ENCODE peak calls at places on chromosome 16, in nine cellular contexts. One of them, this sample, is unnamed.

GRCh38 chr16:83441523-83441922 is 366.3 kb upstream of the HSBP1 start:
- DNase-seq in omental fat pad: no peak
- DNase-seq in ovary: no peak
- DNase-seq in endothelial cell: no peak
- DNase-seq in PC-3: no peak
- DNase-seq in GM10248: no peak
- DNase-seq in mammary epithelial cell: peak; percentile 36
- DNase-seq in cardiac muscle cell: no peak
- DNase-seq in heart right ventricle: no peak
- DNase-seq in this sample: no peak

GRCh38 chr16:65032397-65032796 is 89.5 kb downstream of the CDH11 start:
- DNase-seq in omental fat pad: no peak
- DNase-seq in endothelial cell: no peak
- DNase-seq in ovary: no peak
- DNase-seq in PC-3: no peak
- DNase-seq in mammary epithelial cell: no peak
- DNase-seq in cardiac muscle cell: no peak
- DNase-seq in GM10248: no peak
- DNase-seq in heart right ventricle: no peak
- DNase-seq in this sample: no peak

GRCh38 chr16:81005644-81006471 is 827 bp downstream of the CMC2 start:
- DNase-seq in endothelial cell: no peak
- DNase-seq in omental fat pad: no peak
- DNase-seq in cardiac muscle cell: no peak
- DNase-seq in ovary: no peak
- DNase-seq in PC-3: peak; percentile 41
- DNase-seq in heart right ventricle: peak; percentile 80
- DNase-seq in GM10248: no peak
- DNase-seq in mammary epithelial cell: peak; percentile 15
- DNase-seq in this sample: no peak

GRCh38 chr16:83345846-83346245 is 461.9 kb upstream of the HSBP1 start:
- DNase-seq in GM10248: no peak
- DNase-seq in endothelial cell: no peak
- DNase-seq in mammary epithelial cell: no peak
- DNase-seq in ovary: no peak
- DNase-seq in heart right ventricle: no peak
- DNase-seq in cardiac muscle cell: no peak
- DNase-seq in omental fat pad: no peak
- DNase-seq in PC-3: no peak
- DNase-seq in this sample: no peak

GRCh38 chr16:64996641-64997040 is 125.2 kb downstream of the CDH11 start:
- DNase-seq in GM10248: no peak
- DNase-seq in ovary: no peak
- DNase-seq in endothelial cell: no peak
- DNase-seq in cardiac muscle cell: no peak
- DNase-seq in mammary epithelial cell: no peak
- DNase-seq in omental fat pad: no peak
- DNase-seq in heart right ventricle: no peak
- DNase-seq in PC-3: no peak
- DNase-seq in this sample: no peak

GRCh38 chr16:15643453-15644305 is 725 bp upstream of the MARF1 start:
- DNase-seq in ovary: no peak
- DNase-seq in PC-3: peak; percentile 53
- DNase-seq in endothelial cell: no peak
- DNase-seq in omental fat pad: no peak
- DNase-seq in mammary epithelial cell: no peak
- DNase-seq in heart right ventricle: peak; percentile 40
- DNase-seq in GM10248: no peak
- DNase-seq in cardiac muscle cell: peak; percentile 69
- DNase-seq in this sample: peak; percentile 48

GRCh38 chr16:54846761-54847160 is 83.9 kb upstream of the IRX5 start:
- DNase-seq in GM10248: no peak
- DNase-seq in endothelial cell: no peak
- DNase-seq in ovary: no peak
- DNase-seq in heart right ventricle: no peak
- DNase-seq in PC-3: peak; percentile 26
- DNase-seq in cardiac muscle cell: peak; percentile 35
- DNase-seq in omental fat pad: no peak
- DNase-seq in mammary epithelial cell: peak; percentile 91
- DNase-seq in this sample: peak; percentile 1

GRCh38 chr16:8915722-8916321 is 33.7 kb downstream of the LITAFD start:
- DNase-seq in GM10248: no peak
- DNase-seq in PC-3: no peak
- DNase-seq in mammary epithelial cell: no peak
- DNase-seq in omental fat pad: no peak
- DNase-seq in heart right ventricle: no peak
- DNase-seq in endothelial cell: no peak
- DNase-seq in ovary: no peak
- DNase-seq in cardiac muscle cell: no peak
- DNase-seq in this sample: no peak

GRCh38 chr16:62620259-62620658 is 584.0 kb upstream of the CDH8 start:
- DNase-seq in mammary epithelial cell: no peak
- DNase-seq in ovary: no peak
- DNase-seq in omental fat pad: no peak
- DNase-seq in cardiac muscle cell: no peak
- DNase-seq in endothelial cell: no peak
- DNase-seq in PC-3: no peak
- DNase-seq in GM10248: no peak
- DNase-seq in heart right ventricle: no peak
- DNase-seq in this sample: no peak

GRCh38 chr16:49643429-49644142 is 212.3 kb downstream of the ZNF423 start:
- DNase-seq in cardiac muscle cell: no peak
- DNase-seq in heart right ventricle: no peak
- DNase-seq in PC-3: no peak
- DNase-seq in endothelial cell: no peak
- DNase-seq in omental fat pad: no peak
- DNase-seq in ovary: no peak
- DNase-seq in GM10248: no peak
- DNase-seq in mammary epithelial cell: no peak
- DNase-seq in this sample: no peak

GRCh38 chr16:57297856-57298255 is 13.4 kb upstream of the PLLP start:
- DNase-seq in ovary: no peak
- DNase-seq in mammary epithelial cell: no peak
- DNase-seq in PC-3: no peak
- DNase-seq in heart right ventricle: no peak
- DNase-seq in endothelial cell: no peak
- DNase-seq in GM10248: no peak
- DNase-seq in cardiac muscle cell: no peak
- DNase-seq in omental fat pad: no peak
- DNase-seq in this sample: no peak

GRCh38 chr16:57300387-57301125 is 16.1 kb upstream of the PLLP start:
- DNase-seq in heart right ventricle: peak; percentile 99
- DNase-seq in cardiac muscle cell: peak; percentile 100
- DNase-seq in omental fat pad: peak; percentile 95
- DNase-seq in PC-3: peak; percentile 97
- DNase-seq in GM10248: peak; percentile 95
- DNase-seq in mammary epithelial cell: peak; percentile 97
- DNase-seq in ovary: peak; percentile 98
- DNase-seq in endothelial cell: peak; percentile 99
- DNase-seq in this sample: peak; percentile 98

GRCh38 chr16:57301126-57301817 is 16.8 kb upstream of the PLLP start:
- DNase-seq in omental fat pad: no peak
- DNase-seq in mammary epithelial cell: no peak
- DNase-seq in PC-3: no peak
- DNase-seq in cardiac muscle cell: no peak
- DNase-seq in ovary: peak; percentile 66
- DNase-seq in heart right ventricle: no peak
- DNase-seq in GM10248: no peak
- DNase-seq in endothelial cell: no peak
- DNase-seq in this sample: no peak

GRCh38 chr16:57299009-57299718 is 14.7 kb upstream of the PLLP start:
- DNase-seq in GM10248: no peak
- DNase-seq in PC-3: peak; percentile 73
- DNase-seq in ovary: no peak
- DNase-seq in endothelial cell: no peak
- DNase-seq in cardiac muscle cell: no peak
- DNase-seq in omental fat pad: peak; percentile 38
- DNase-seq in mammary epithelial cell: no peak
- DNase-seq in heart right ventricle: peak; percentile 68
- DNase-seq in this sample: no peak

DNA sequence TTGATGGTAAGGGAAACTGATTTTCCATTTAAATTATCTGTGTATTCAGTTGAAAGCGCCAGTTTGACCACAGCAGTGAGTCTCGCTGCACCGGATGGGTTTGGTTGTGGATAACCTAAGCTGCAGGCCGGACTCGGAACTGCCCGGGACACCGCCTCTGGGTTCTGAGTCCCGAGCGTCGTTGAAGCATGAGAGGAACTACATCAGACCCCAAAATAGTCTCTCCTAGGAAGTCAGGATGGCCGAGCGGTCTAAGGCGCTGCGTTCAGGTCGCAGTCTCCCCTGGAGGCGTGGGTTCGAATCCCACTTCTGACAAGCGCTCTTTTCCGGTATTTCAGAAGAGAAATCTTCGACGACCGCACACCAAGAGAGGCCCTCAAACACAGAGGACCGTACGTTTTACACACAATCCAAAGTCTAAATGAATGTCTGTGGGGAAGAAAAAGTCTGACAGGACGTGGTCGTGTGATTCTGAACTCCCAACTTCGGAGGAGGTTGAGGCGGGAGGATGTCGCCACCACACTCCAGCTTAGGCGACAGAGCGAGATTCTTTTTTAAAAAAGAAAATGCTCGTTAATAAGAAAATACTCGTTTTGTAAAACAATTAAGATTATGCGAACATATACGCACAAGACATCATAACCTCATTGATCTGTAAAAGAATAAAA is 15.4 kb upstream of the PLLP start:
- DNase-seq in mammary epithelial cell: peak; percentile 93
- DNase-seq in heart right ventricle: peak; percentile 93
- DNase-seq in endothelial cell: peak; percentile 84
- DNase-seq in PC-3: peak; percentile 88
- DNase-seq in ovary: peak; percentile 88
- DNase-seq in omental fat pad: peak; percentile 79
- DNase-seq in GM10248: peak; percentile 78
- DNase-seq in cardiac muscle cell: peak; percentile 87
- DNase-seq in this sample: peak; percentile 82
- TF ChIP-seq CTCF in mammary epithelial cell: no peak
- TF ChIP-seq CTCF in heart right ventricle: peak; percentile 16
- TF ChIP-seq CTCF in endothelial cell: peak; percentile 37
- TF ChIP-seq CTCF in PC-3: peak; percentile 23
- TF ChIP-seq CTCF in ovary: no peak
- TF ChIP-seq CTCF in omental fat pad: no peak
- TF ChIP-seq CTCF in GM10248: no peak
- TF ChIP-seq CTCF in cardiac muscle cell: no peak
- TF ChIP-seq CTCF in this sample: peak; percentile 24

GRCh38 chr16:13883266-13883665 is 36.7 kb upstream of the ERCC4 start:
- DNase-seq in cardiac muscle cell: no peak
- DNase-seq in ovary: no peak
- DNase-seq in mammary epithelial cell: no peak
- DNase-seq in PC-3: no peak
- DNase-seq in omental fat pad: no peak
- DNase-seq in heart right ventricle: no peak
- DNase-seq in GM10248: no peak
- DNase-seq in endothelial cell: no peak
- DNase-seq in this sample: no peak

GRCh38 chr16:13883881-13884280 is 36.1 kb upstream of the ERCC4 start:
- DNase-seq in cardiac muscle cell: no peak
- DNase-seq in PC-3: no peak
- DNase-seq in endothelial cell: no peak
- DNase-seq in heart right ventricle: no peak
- DNase-seq in omental fat pad: no peak
- DNase-seq in mammary epithelial cell: no peak
- DNase-seq in ovary: no peak
- DNase-seq in GM10248: no peak
- DNase-seq in this sample: no peak

GRCh38 chr16:13885700-13886099 is 34.3 kb upstream of the ERCC4 start:
- DNase-seq in mammary epithelial cell: no peak
- DNase-seq in endothelial cell: no peak
- DNase-seq in GM10248: no peak
- DNase-seq in PC-3: no peak
- DNase-seq in omental fat pad: no peak
- DNase-seq in cardiac muscle cell: no peak
- DNase-seq in heart right ventricle: no peak
- DNase-seq in ovary: no peak
- DNase-seq in this sample: no peak
- TF ChIP-seq CTCF in mammary epithelial cell: no peak
- TF ChIP-seq CTCF in endothelial cell: no peak
- TF ChIP-seq CTCF in GM10248: no peak
- TF ChIP-seq CTCF in PC-3: no peak
- TF ChIP-seq CTCF in omental fat pad: no peak
- TF ChIP-seq CTCF in cardiac muscle cell: no peak
- TF ChIP-seq CTCF in heart right ventricle: no peak
- TF ChIP-seq CTCF in ovary: no peak
- TF ChIP-seq CTCF in this sample: no peak

DNA sequence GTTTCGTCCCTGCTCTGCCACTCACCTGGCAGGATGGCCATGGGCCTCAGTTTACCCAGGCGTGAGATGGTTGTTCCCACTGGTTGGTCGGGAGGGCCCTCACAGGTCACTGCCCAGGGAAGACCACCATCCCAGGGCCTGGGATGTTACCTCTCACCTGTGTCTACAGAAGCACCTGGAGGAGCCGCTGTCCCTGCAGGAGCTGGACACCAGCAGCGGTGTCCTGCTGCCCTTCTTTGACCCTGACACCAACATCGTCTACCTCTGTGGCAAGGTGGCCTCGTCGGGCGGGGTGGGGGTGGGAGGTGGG is 4.1 kb downstream of the CORO1A start:
- DNase-seq in endothelial cell: no peak
- DNase-seq in ovary: no peak
- DNase-seq in GM10248: no peak
- DNase-seq in cardiac muscle cell: no peak
- DNase-seq in omental fat pad: no peak
- DNase-seq in heart right ventricle: no peak
- DNase-seq in mammary epithelial cell: no peak
- DNase-seq in PC-3: no peak
- DNase-seq in this sample: no peak
- TF ChIP-seq CTCF in endothelial cell: no peak
- TF ChIP-seq CTCF in ovary: no peak
- TF ChIP-seq CTCF in GM10248: no peak
- TF ChIP-seq CTCF in cardiac muscle cell: no peak
- TF ChIP-seq CTCF in omental fat pad: no peak
- TF ChIP-seq CTCF in heart right ventricle: no peak
- TF ChIP-seq CTCF in mammary epithelial cell: no peak
- TF ChIP-seq CTCF in PC-3: no peak
- TF ChIP-seq CTCF in this sample: peak; percentile 23

DNA sequence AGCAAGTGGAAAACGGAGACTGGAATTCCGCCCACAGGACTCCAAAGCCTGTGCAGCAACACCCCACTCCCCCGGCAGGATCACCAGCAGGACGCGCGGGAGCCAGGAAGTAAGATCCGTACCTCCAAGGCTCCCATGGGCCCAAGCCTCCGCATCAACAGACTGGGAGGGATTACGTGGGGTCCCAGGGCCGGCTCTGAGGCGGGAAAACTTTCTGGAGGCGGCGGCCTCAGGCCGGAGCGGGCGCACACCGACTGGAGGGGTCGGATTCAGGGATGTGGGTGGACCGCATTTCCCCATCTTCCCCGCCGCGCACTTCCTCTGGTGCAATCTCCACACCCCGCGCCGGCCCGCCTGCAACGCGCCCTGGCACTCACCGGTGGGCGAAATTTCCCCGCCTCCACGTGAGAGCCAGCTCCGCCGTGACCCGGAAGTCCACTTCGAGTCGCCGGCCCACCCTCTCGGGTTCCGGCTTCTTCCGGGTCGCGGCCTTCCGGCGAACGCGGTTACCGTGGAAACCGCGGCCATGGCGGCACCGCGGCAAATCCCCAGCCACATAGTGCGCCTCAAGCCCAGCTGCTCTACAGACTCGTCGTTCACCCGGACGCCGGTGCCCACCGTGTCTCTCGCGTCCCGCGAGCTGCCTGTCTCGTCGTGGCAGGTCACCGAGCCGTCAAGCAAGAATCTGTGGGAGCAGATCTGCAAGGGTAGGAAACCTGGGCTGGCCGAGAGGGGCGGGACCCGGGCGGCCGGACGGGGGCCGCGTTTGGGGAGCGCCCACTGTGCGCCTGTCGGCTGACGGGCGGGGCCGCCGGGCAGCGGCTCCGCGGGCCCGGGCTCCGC is at the start of the genes IQCK and KNOP1:
- DNase-seq in omental fat pad: peak; percentile 77
- DNase-seq in mammary epithelial cell: peak; percentile 86
- DNase-seq in endothelial cell: peak; percentile 88
- DNase-seq in ovary: peak; percentile 92
- DNase-seq in heart right ventricle: peak; percentile 90
- DNase-seq in cardiac muscle cell: peak; percentile 95
- DNase-seq in PC-3: peak; percentile 77
- DNase-seq in GM10248: peak; percentile 97
- DNase-seq in this sample: peak; percentile 91
- TF ChIP-seq CTCF in omental fat pad: no peak
- TF ChIP-seq CTCF in mammary epithelial cell: no peak
- TF ChIP-seq CTCF in endothelial cell: no peak
- TF ChIP-seq CTCF in ovary: no peak
- TF ChIP-seq CTCF in heart right ventricle: no peak
- TF ChIP-seq CTCF in cardiac muscle cell: no peak
- TF ChIP-seq CTCF in PC-3: no peak
- TF ChIP-seq CTCF in GM10248: no peak
- TF ChIP-seq CTCF in this sample: no peak

This sample was measured in PC-9.